ENCODE peak calls at places on chromosomes 3 and 15, in five cellular contexts. G is transverse colon, D is gastrocnemius medialis, B is ovary, T is Peyer's patch. J is an unnamed sample.

GRCh38 chr3:9713142-9713541 is 9.5 kb downstream of the CPNE9 start:
- DNase-seq in B (no peak), D (no peak), T (no peak), G (no peak), J (no peak)

GRCh38 chr3:171088984-171089754 is 62.6 kb upstream of the SLC2A2 start:
- DNase-seq in B (no peak), G (no peak), T (no peak), D (no peak), J (no peak)

GRCh38 chr15:90101969-90102890 is at the start of gene IDH2:
- DNase-seq in D (peak; percentile 79), G (peak; percentile 87), T (peak; percentile 89), B (peak; percentile 76), J (peak; percentile 75)

GRCh38 chr3:113057117-113057516 is 66.3 kb downstream of the GTPBP8 start:
- DNase-seq in G (no peak), T (no peak), B (no peak), D (no peak), J (no peak)

GRCh38 chr3:62875103-62876002 is at the start of gene CADPS:
- DNase-seq in T (no peak), D (no peak), B (no peak), G (peak; percentile 13), J (peak; percentile 55)

GRCh38 chr3:24137958-24138875 is 193.1 kb downstream of the NR1D2 start:
- DNase-seq in G (peak; percentile 13), D (peak; percentile 54), T (no peak), B (no peak), J (no peak)

GRCh38 chr15:75045332-75046015 is 22.1 kb downstream of the PPCDC start:
- DNase-seq in D (no peak), G (no peak), T (no peak), B (no peak), J (no peak)

GRCh38 chr15:62981071-62981470 is 61.5 kb upstream of the TPM1 start:
- DNase-seq in G (no peak), T (no peak), B (no peak), D (no peak), J (no peak)

GRCh38 chr3:150232992-150233451 is 175.1 kb upstream of the TSC22D2 start:
- DNase-seq in T (no peak), D (no peak), B (no peak), G (no peak), J (peak; percentile 35)
- TF ChIP-seq POLR2A in T (no peak), D (no peak), B (no peak), G (no peak), J (no peak)

GRCh38 chr3:162196964-162197363 is 700.4 kb downstream of the OTOL1 start:
- DNase-seq in T (no peak), G (no peak), D (no peak), B (no peak), J (no peak)

GRCh38 chr3:162192340-162193004 is 695.9 kb downstream of the OTOL1 start:
- DNase-seq in B (no peak), T (no peak), D (no peak), G (no peak), J (no peak)

GRCh38 chr3:162195147-162195546 is 698.5 kb downstream of the OTOL1 start:
- DNase-seq in D (peak; percentile 30), B (no peak), T (no peak), G (no peak), J (no peak)

GRCh38 chr3:162193148-162193547 is 696.5 kb downstream of the OTOL1 start:
- DNase-seq in T (no peak), B (no peak), G (no peak), D (no peak), J (no peak)
- H3K27ac ChIP-seq in T (no peak overlapping the region), B (no peak overlapping the region), G (no peak overlapping the region), D (no peak overlapping the region), J (no peak overlapping the region)

GRCh38 chr15:79919090-79919748 is 22.4 kb upstream of the MTHFS start:
- DNase-seq in B (no peak), D (no peak), T (no peak), G (no peak), J (no peak)

GRCh38 chr15:79919749-79920511 is 23.1 kb upstream of the MTHFS start:
- DNase-seq in T (no peak), B (no peak), G (no peak), D (no peak), J (no peak)

GRCh38 chr15:79916424-79916823 is 19.6 kb upstream of the MTHFS start:
- DNase-seq in B (no peak), G (no peak), D (no peak), T (no peak), J (no peak)

GRCh38 chr15:79918278-79918677 is 21.5 kb upstream of the MTHFS start:
- DNase-seq in T (no peak), B (no peak), G (no peak), D (no peak), J (no peak)

DNA sequence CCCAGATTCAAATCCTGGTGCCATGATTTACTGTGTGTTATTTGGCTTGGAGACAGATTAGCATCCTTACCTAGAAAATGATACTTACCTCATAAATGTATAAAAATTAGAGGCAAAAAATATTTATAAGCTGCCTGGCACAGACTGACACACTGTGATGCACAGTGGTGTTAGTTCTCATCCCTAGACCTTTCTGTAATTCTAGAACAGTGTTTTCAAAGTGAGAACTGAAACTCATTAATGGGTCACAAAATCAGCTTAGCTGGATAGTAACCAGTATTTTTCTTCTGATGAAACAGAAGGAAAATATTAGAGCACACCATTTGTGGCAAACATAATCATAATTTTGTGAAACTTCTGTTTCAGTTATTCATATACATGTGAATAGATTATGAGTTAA is 17.9 kb upstream of the MTHFS start:
- DNase-seq in G (no peak), D (no peak), B (no peak), T (no peak), J (no peak)
- H3K9me3 ChIP-seq in G (peaks cover 59% of the 10 kb centered on the region), D (no peaks in the 10 kb centered on the region), B (no peaks in the 10 kb centered on the region), T (no peaks in the 10 kb centered on the region), J (no peaks in the 10 kb centered on the region)

DNA sequence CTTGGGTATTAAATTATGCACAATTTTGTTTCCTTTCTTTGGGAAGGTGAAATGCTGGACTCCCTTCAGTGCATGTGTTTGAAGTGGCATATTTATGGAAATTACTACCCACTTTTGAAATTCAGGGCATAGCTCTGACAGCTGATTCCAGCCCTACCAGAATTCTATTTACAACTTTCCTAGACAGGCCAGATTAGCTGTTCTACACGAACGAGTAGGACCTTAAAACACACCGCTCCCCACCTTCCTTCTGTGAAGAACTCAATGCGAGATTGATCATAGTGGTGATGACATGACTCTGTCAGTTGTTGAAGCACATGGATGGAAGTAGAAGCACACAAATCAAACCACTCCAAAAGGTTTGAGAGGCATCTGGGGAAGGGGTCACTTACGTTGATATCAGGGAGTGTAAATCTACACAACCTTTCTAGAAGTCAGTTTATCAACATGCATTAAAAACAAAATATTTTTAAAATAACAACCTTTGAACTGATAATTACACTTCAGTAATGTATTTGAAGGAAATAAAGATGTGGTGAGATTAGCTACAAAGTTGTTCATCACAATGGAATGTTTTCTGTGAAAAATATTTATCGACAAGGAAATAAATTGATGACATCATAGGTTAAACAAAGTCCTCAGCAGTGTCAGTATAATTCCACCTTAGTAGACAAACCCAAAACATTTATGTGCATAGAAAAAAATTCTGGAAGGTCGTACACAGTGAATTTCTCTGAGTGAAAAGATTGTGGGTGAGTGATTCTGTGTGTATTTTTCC is 29.8 kb downstream of the RARB start:
- DNase-seq in T (no peak), G (no peak), D (no peak), B (no peak), J (no peak)
- TF ChIP-seq POLR2A in T (no peak), G (no peak), D (no peak), B (no peak), J (no peak)

GRCh38 chr15:39629376-39629775 is 48.5 kb downstream of the THBS1 start:
- DNase-seq in D (no peak), B (no peak), G (peak; percentile 71), T (peak; percentile 82), J (no peak)

GRCh38 chr15:39629906-39630305 is 49.0 kb downstream of the THBS1 start:
- DNase-seq in G (no peak), D (no peak), B (no peak), T (no peak), J (no peak)

GRCh38 chr15:39627456-39628130 is 46.7 kb downstream of the THBS1 start:
- DNase-seq in G (no peak), B (no peak), T (no peak), D (no peak), J (no peak)

GRCh38 chr15:39628131-39628482 is 47.2 kb downstream of the THBS1 start:
- DNase-seq in G (no peak), T (no peak), D (no peak), B (no peak), J (no peak)

GRCh38 chr15:39628821-39629220 is 47.9 kb downstream of the THBS1 start:
- DNase-seq in T (no peak), D (no peak), G (no peak), B (no peak), J (no peak)
- H3K27ac ChIP-seq in T (peak overlapping the region; percentile 91), D (peak overlapping the region; percentile 55), G (peak overlapping the region; percentile 83), B (no peak overlapping the region), J (no peak overlapping the region)

GRCh38 chr15:60101416-60101815 is 97.3 kb downstream of the FOXB1 start:
- DNase-seq in B (no peak), G (no peak), D (no peak), T (no peak), J (no peak)

DNA sequence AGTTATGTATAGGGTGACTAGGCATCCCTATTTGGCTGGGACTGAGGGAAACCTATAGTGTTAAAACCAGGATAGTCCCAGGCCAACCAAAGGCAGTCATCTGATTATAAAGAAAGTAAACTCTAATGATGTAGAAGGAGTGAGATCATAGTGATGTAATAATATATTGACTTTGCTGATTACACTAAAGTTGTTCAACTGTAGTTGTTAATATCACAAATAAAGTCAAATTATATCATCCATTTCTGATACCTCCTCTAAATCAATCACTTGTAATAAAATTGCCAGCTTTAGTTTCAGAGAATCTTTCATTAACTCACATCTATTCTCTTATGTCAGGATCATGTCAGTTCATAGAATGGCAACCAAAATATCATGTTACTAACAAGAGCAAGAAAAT is 98.6 kb downstream of the FOXB1 start:
- DNase-seq in T (no peak), G (no peak), D (no peak), B (no peak), J (no peak)
- H3K9me3 ChIP-seq in T (no peaks in the 10 kb centered on the region), G (no peaks in the 10 kb centered on the region), D (no peaks in the 10 kb centered on the region), B (peaks cover 6% of the 10 kb centered on the region), J (no peaks in the 10 kb centered on the region)